ENCODE peak calls at places on chromosomes 4 and X, in four cellular contexts. H is A549, V is K562, C is HepG2. Z is an unnamed sample.

GRCh38 chrX:153179131-153179530 is at the start of gene MAGEA1:
- DNase-seq in C (no peak), V (peak), H (no peak), Z (no peak)

GRCh38 chr4:67879486-67879885 is 4.3 kb downstream of the TMPRSS11D start:
- DNase-seq in V (no peak), H (no peak), C (no peak), Z (peak)

GRCh38 chr4:79576480-79576803 is 168.4 kb upstream of the GK2 start:
- DNase-seq in C (peak), H (no peak), V (peak), Z (peak)

GRCh38 chrX:1316527-1316926 is 20.1 kb upstream of the IL3RA start:
- DNase-seq in H (no peak), C (no peak), V (no peak), Z (no peak)

GRCh38 chr4:113540859-113541258 is 220.7 kb downstream of the CAMK2D start:
- DNase-seq in V (no peak), C (no peak), H (no peak), Z (peak)

GRCh38 chr4:138639018-138639876 is 376.3 kb upstream of the NOCT start:
- DNase-seq in H (no peak), V (no peak), C (no peak), Z (peak)

GRCh38 chr4:41399191-41399590 is 138.8 kb upstream of the LIMCH1 start:
- DNase-seq in V (no peak), C (no peak), H (no peak), Z (no peak)

GRCh38 chr4:176150283-176150682 is 45.1 kb downstream of the SPATA4 start:
- DNase-seq in C (peak), H (no peak), V (peak), Z (peak)

GRCh38 chr4:88613417-88613875 is 21.2 kb downstream of the HERC3 start:
- DNase-seq in V (no peak), H (no peak), C (no peak), Z (no peak)

GRCh38 chr4:94139931-94140612 is 67.6 kb upstream of the SMARCAD1 start:
- DNase-seq in H (no peak), V (no peak), C (no peak), Z (no peak)

GRCh38 chr4:36870121-36870520 is 374.4 kb upstream of the NWD2 start:
- DNase-seq in C (no peak), H (no peak), V (no peak), Z (no peak)

GRCh38 chr4:82721819-82722423 is 76.7 kb downstream of the SCD5 start:
- DNase-seq in V (peak), C (peak), H (no peak), Z (peak)

GRCh38 chrX:140733766-140734342 is 24.3 kb downstream of the LINC00632 start:
- DNase-seq in C (peak), V (peak), H (peak), Z (peak)

GRCh38 chrX:17655232-17656034 is 81.9 kb upstream of the SCML1 start:
- DNase-seq in H (no peak), C (no peak), V (no peak), Z (peak)

GRCh38 chrX:104288269-104288668 is 33.5 kb upstream of the ESX1 start:
- DNase-seq in H (no peak), C (no peak), V (no peak), Z (no peak)

GRCh38 chr4:74674750-74675149 is 119.6 kb downstream of the BTC start:
- DNase-seq in C (no peak), H (no peak), V (no peak), Z (no peak)

GRCh38 chr4:74671074-74671698 is 123.1 kb downstream of the BTC start:
- DNase-seq in C (peak), H (peak), V (peak), Z (peak)

GRCh38 chr4:74670583-74670982 is 123.7 kb downstream of the BTC start:
- DNase-seq in C (no peak), V (no peak), H (no peak), Z (no peak)

DNA sequence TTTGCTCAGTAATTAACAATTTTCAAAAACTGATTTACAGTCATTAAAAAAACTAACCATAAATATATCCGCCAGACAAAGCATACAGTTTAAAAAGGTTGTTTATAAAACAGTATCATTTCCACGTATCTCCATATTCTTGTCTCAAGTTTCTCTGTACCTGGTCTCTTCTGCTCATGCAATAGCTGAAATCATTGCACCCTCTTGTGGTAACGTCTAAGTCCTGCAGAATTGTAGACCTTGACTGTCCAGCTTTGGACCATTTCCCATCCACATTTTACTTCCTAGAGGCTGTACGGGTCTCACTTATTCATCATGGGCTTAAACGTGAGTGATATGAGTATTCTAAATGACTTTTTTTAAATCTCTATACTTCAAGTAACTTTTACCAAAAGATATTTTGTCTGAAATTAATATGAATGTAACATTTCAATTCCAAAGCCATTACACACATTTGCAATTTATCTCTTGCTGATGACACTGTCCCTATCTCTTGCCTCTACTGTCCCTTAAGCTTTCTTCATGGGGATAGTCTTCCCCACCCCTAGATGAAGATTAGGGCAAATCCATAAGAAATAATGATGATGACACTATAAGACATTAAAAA is 118.5 kb downstream of the BTC start:
- DNase-seq in V (peak), C (peak), H (peak), Z (peak)
- TF ChIP-seq MAFK in V (no peak), C (no peak), H (no peak), Z (no peak)

GRCh38 chrX:40434947-40435346 is 145.8 kb upstream of the ATP6AP2 start:
- DNase-seq in H (no peak), C (no peak), V (peak), Z (peak)
- TF ChIP-seq MAZ in H (no peak), C (no peak), V (no peak), Z (no peak)

DNA sequence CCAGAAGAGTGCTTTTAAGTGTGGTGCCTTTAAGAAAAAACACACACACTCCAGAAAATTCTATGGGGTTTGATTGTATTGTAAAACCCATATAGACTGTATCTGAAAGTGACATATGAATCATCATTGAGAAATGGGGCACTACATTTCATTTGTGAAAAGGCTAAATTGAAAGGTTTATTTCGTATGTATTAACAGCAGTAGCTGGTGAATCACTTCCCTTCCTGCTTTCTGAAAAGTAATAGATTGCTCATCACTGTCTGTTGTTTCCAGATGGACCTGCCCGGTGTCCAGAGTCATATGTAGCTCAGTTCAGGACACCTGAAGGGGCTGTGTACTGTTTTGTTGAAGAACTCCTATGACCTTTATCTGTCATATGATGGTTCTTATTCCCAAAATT is 28.1 kb upstream of the HPRT1 start:
- DNase-seq in H (no peak), C (no peak), V (no peak), Z (peak)
- TF ChIP-seq MAFK in H (no peak), C (no peak), V (no peak), Z (no peak)

GRCh38 chr4:150211821-150212445 is 133.7 kb downstream of the DCLK2 start:
- DNase-seq in V (no peak), C (no peak), H (no peak), Z (no peak)
- TF ChIP-seq MAZ in V (no peak), C (no peak), H (no peak), Z (no peak)

DNA sequence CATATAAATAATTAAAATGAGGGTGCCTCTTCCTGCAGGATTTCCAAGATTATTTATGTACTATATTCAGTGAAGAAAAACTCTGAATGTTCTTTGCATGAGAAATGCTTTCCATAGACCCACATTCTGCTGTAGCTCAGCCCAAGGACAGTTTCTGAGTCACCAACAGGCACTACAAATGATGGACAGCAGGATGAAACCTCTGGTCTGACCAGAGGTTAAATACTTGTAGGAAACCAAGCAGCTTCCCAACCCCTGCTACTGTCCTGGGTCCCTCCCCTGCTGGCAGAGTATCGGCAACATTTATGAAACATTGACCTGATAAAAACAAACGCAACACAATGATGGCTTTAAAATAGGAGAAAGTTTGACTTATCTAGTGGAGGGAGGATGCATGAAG is 73.1 kb downstream of the CXXC4 start:
- DNase-seq in H (no peak), V (no peak), C (no peak), Z (no peak)
- TF ChIP-seq MAFK in H (no peak), V (no peak), C (no peak), Z (no peak)

Z was measured in IMR-90.